ENCODE peak calls at places on chromosomes 13 and 19, in nine cellular contexts. One of them, this sample, is unnamed.
A peak's percentile ranks its signal among the peaks of the same experiment; 100 is the strongest.

GRCh38 chr13:75881109-75881775 is 245.1 kb downstream of the LMO7 start:
- DNase-seq in H9: no peak
- DNase-seq in heart left ventricle: no peak
- DNase-seq in A549: no peak
- DNase-seq in progenitor cell of endocrine pancreas: no peak
- DNase-seq in NB4: no peak
- DNase-seq in lung: no peak
- DNase-seq in WTC11: no peak
- DNase-seq in foreskin fibroblast: no peak
- DNase-seq in this sample: no peak

GRCh38 chr13:57418067-57418677 is 213.4 kb upstream of the PCDH17 start:
- DNase-seq in heart left ventricle: no peak
- DNase-seq in A549: no peak
- DNase-seq in H9: no peak
- DNase-seq in WTC11: no peak
- DNase-seq in NB4: peak; percentile 1
- DNase-seq in foreskin fibroblast: no peak
- DNase-seq in progenitor cell of endocrine pancreas: no peak
- DNase-seq in lung: no peak
- DNase-seq in this sample: no peak

GRCh38 chr13:107466326-107466725 is 749.0 kb downstream of the LIG4 start:
- DNase-seq in H9: peak; percentile 31
- DNase-seq in WTC11: no peak
- DNase-seq in foreskin fibroblast: no peak
- DNase-seq in lung: no peak
- DNase-seq in heart left ventricle: no peak
- DNase-seq in A549: no peak
- DNase-seq in NB4: no peak
- DNase-seq in progenitor cell of endocrine pancreas: no peak
- DNase-seq in this sample: no peak

GRCh38 chr19:46076951-46077814 is 36.4 kb upstream of the IGFL4 start:
- DNase-seq in NB4: peak; percentile 89
- DNase-seq in WTC11: peak; percentile 83
- DNase-seq in A549: peak; percentile 90
- DNase-seq in H9: peak; percentile 89
- DNase-seq in heart left ventricle: peak; percentile 12
- DNase-seq in lung: no peak
- DNase-seq in progenitor cell of endocrine pancreas: peak; percentile 69
- DNase-seq in foreskin fibroblast: peak; percentile 67
- DNase-seq in this sample: no peak

GRCh38 chr13:19596086-19596485 is 34.8 kb upstream of the TPTE2 start:
- DNase-seq in progenitor cell of endocrine pancreas: no peak
- DNase-seq in H9: no peak
- DNase-seq in heart left ventricle: no peak
- DNase-seq in lung: no peak
- DNase-seq in WTC11: no peak
- DNase-seq in NB4: no peak
- DNase-seq in foreskin fibroblast: no peak
- DNase-seq in A549: no peak
- DNase-seq in this sample: no peak

GRCh38 chr13:99496322-99497142 is 4.7 kb upstream of the TM9SF2 start:
- DNase-seq in NB4: peak; percentile 78
- DNase-seq in A549: peak; percentile 84
- DNase-seq in WTC11: no peak
- DNase-seq in heart left ventricle: peak; percentile 83
- DNase-seq in progenitor cell of endocrine pancreas: no peak
- DNase-seq in foreskin fibroblast: peak; percentile 51
- DNase-seq in lung: peak; percentile 71
- DNase-seq in H9: peak; percentile 49
- DNase-seq in this sample: no peak

GRCh38 chr19:43784251-43784980 is 3.6 kb upstream of the KCNN4 start:
- DNase-seq in heart left ventricle: no peak
- DNase-seq in NB4: peak; percentile 66
- DNase-seq in progenitor cell of endocrine pancreas: no peak
- DNase-seq in H9: peak; percentile 50
- DNase-seq in WTC11: no peak
- DNase-seq in lung: no peak
- DNase-seq in A549: peak; percentile 89
- DNase-seq in foreskin fibroblast: peak; percentile 77
- DNase-seq in this sample: no peak

GRCh38 chr19:10979950-10980349 is 19.1 kb downstream of the SMARCA4 start:
- DNase-seq in heart left ventricle: no peak
- DNase-seq in foreskin fibroblast: no peak
- DNase-seq in WTC11: no peak
- DNase-seq in A549: no peak
- DNase-seq in H9: no peak
- DNase-seq in lung: no peak
- DNase-seq in NB4: no peak
- DNase-seq in progenitor cell of endocrine pancreas: no peak
- DNase-seq in this sample: no peak

GRCh38 chr13:44116562-44117315 is 237.0 kb downstream of the LACC1 start:
- DNase-seq in progenitor cell of endocrine pancreas: no peak
- DNase-seq in heart left ventricle: peak; percentile 28
- DNase-seq in A549: no peak
- DNase-seq in NB4: peak; percentile 85
- DNase-seq in H9: no peak
- DNase-seq in lung: no peak
- DNase-seq in WTC11: no peak
- DNase-seq in foreskin fibroblast: no peak
- DNase-seq in this sample: no peak

GRCh38 chr19:913080-913748 is at the start of gene R3HDM4:
- DNase-seq in NB4: peak; percentile 60
- DNase-seq in heart left ventricle: peak; percentile 86
- DNase-seq in H9: peak; percentile 62
- DNase-seq in progenitor cell of endocrine pancreas: peak; percentile 62
- DNase-seq in lung: peak; percentile 75
- DNase-seq in foreskin fibroblast: peak; percentile 45
- DNase-seq in A549: peak; percentile 54
- DNase-seq in WTC11: peak; percentile 64
- DNase-seq in this sample: no peak

GRCh38 chr13:30307194-30307965 is at the start of gene KATNAL1:
- DNase-seq in NB4: peak; percentile 87
- DNase-seq in lung: peak; percentile 74
- DNase-seq in foreskin fibroblast: peak; percentile 73
- DNase-seq in heart left ventricle: peak; percentile 85
- DNase-seq in H9: peak; percentile 80
- DNase-seq in A549: peak; percentile 72
- DNase-seq in progenitor cell of endocrine pancreas: peak; percentile 69
- DNase-seq in WTC11: peak; percentile 73
- DNase-seq in this sample: no peak

GRCh38 chr19:11382898-11383705 is 1.0 kb downstream of the EPOR start:
- DNase-seq in progenitor cell of endocrine pancreas: peak; percentile 29
- DNase-seq in foreskin fibroblast: peak; percentile 18
- DNase-seq in NB4: peak; percentile 72
- DNase-seq in WTC11: peak; percentile 87
- DNase-seq in H9: peak; percentile 87
- DNase-seq in A549: peak; percentile 79
- DNase-seq in heart left ventricle: peak; percentile 30
- DNase-seq in lung: peak; percentile 61
- DNase-seq in this sample: no peak

GRCh38 chr19:2720777-2721569 is at the start of gene DIRAS1:
- DNase-seq in NB4: no peak
- DNase-seq in H9: peak; percentile 63
- DNase-seq in lung: no peak
- DNase-seq in WTC11: peak; percentile 58
- DNase-seq in foreskin fibroblast: no peak
- DNase-seq in heart left ventricle: no peak
- DNase-seq in progenitor cell of endocrine pancreas: peak; percentile 41
- DNase-seq in A549: no peak
- DNase-seq in this sample: no peak

GRCh38 chr13:78372581-78372980 is 230.8 kb downstream of the POU4F1 start:
- DNase-seq in foreskin fibroblast: no peak
- DNase-seq in heart left ventricle: peak; percentile 9
- DNase-seq in H9: no peak
- DNase-seq in lung: no peak
- DNase-seq in progenitor cell of endocrine pancreas: no peak
- DNase-seq in WTC11: no peak
- DNase-seq in NB4: peak; percentile 22
- DNase-seq in A549: no peak
- DNase-seq in this sample: no peak
- TF ChIP-seq CTCF in foreskin fibroblast: no peak
- TF ChIP-seq CTCF in heart left ventricle: no peak
- TF ChIP-seq CTCF in H9: no peak
- TF ChIP-seq CTCF in lung: no peak
- TF ChIP-seq CTCF in progenitor cell of endocrine pancreas: no peak
- TF ChIP-seq CTCF in WTC11: no peak
- TF ChIP-seq CTCF in NB4: no peak
- TF ChIP-seq CTCF in A549: no peak
- TF ChIP-seq CTCF in this sample: no peak

DNA sequence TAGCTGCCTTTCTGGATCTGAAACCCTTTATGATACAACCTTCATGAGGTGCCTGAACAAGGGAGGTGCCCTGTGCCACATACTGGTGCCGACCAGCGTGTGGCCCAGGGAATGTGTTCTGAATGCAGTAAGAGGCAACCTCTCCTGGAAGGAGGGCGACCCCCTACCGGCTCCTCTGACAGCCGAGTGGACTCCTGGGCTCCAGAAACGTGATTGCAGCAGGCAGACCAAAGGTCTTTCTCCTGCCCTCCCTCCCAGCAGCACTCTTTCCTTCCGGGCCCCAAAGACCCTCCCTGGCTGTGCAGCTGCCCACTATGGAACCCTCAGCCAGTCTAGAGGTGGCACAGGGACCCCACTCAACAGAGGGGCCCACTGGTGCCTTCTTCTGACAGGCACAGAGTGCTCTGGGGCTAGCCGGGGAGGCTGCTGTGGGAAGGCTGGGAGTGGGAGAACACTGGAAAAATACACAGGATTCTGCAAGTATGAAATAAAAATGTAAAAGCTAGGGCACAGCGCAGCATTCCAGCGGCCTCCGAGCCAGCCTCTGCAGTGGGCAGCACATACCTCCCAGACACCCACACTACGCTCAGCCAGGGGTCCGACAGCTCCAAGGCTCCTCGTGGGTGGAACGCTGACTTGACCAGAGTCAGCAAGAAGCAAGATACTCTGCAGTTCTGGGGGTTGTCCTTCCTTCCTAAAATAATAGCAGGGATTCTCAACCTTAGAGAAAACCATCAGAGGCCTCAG is 14.9 kb downstream of the SH3GL1 start:
- DNase-seq in heart left ventricle: no peak
- DNase-seq in WTC11: no peak
- DNase-seq in foreskin fibroblast: no peak
- DNase-seq in A549: no peak
- DNase-seq in lung: no peak
- DNase-seq in progenitor cell of endocrine pancreas: no peak
- DNase-seq in NB4: no peak
- DNase-seq in H9: no peak
- DNase-seq in this sample: no peak
- TF ChIP-seq CTCF in heart left ventricle: no peak
- TF ChIP-seq CTCF in WTC11: no peak
- TF ChIP-seq CTCF in foreskin fibroblast: no peak
- TF ChIP-seq CTCF in A549: no peak
- TF ChIP-seq CTCF in lung: no peak
- TF ChIP-seq CTCF in progenitor cell of endocrine pancreas: no peak
- TF ChIP-seq CTCF in NB4: no peak
- TF ChIP-seq CTCF in H9: no peak
- TF ChIP-seq CTCF in this sample: no peak

DNA sequence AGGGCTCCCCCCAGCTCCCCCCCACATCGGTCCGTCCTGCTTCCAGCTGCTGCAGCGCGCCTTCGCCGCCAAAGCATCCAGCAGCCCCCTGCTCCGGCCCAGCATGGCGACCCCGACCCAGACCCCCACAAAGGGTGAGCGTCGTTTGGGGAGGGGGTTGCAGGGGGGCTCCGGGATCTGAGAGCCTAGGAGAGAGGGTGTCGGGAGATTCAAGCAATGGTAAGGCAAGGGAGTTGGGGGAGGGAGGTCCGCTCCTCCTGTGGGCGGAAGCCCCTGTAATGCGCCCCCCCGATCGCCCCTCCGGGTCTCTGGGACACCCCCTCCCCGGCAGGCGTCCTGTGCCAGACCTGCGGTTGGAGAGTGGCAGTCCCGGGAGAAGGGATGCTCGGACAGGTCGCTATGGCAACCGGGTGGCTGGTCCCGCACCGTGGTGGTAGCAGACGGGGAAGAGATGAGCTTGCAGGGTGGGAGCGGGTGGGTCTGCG is at the start of gene FXYD7:
- DNase-seq in WTC11: peak; percentile 63
- DNase-seq in lung: no peak
- DNase-seq in progenitor cell of endocrine pancreas: no peak
- DNase-seq in heart left ventricle: no peak
- DNase-seq in A549: no peak
- DNase-seq in H9: peak; percentile 65
- DNase-seq in NB4: no peak
- DNase-seq in foreskin fibroblast: no peak
- DNase-seq in this sample: no peak
- TF ChIP-seq CTCF in WTC11: peak; percentile 14
- TF ChIP-seq CTCF in lung: no peak
- TF ChIP-seq CTCF in progenitor cell of endocrine pancreas: peak; percentile 35
- TF ChIP-seq CTCF in heart left ventricle: no peak
- TF ChIP-seq CTCF in A549: peak; percentile 1
- TF ChIP-seq CTCF in H9: peak; percentile 29
- TF ChIP-seq CTCF in NB4: no peak
- TF ChIP-seq CTCF in foreskin fibroblast: no peak
- TF ChIP-seq CTCF in this sample: peak; percentile 68

GRCh38 chr19:47779524-47780214 is 1.2 kb downstream of the SELENOW start:
- DNase-seq in progenitor cell of endocrine pancreas: no peak
- DNase-seq in WTC11: no peak
- DNase-seq in NB4: no peak
- DNase-seq in A549: no peak
- DNase-seq in lung: no peak
- DNase-seq in heart left ventricle: peak; percentile 85
- DNase-seq in H9: no peak
- DNase-seq in foreskin fibroblast: no peak
- DNase-seq in this sample: no peak

GRCh38 chr19:47778089-47778953 is at the start of gene SELENOW:
- DNase-seq in foreskin fibroblast: peak; percentile 52
- DNase-seq in lung: peak; percentile 77
- DNase-seq in heart left ventricle: peak; percentile 86
- DNase-seq in NB4: peak; percentile 93
- DNase-seq in WTC11: peak; percentile 84
- DNase-seq in A549: peak; percentile 83
- DNase-seq in progenitor cell of endocrine pancreas: peak; percentile 76
- DNase-seq in H9: peak; percentile 86
- DNase-seq in this sample: no peak

GRCh38 chr19:47780215-47780551 is 1.7 kb downstream of the SELENOW start:
- DNase-seq in H9: no peak
- DNase-seq in progenitor cell of endocrine pancreas: no peak
- DNase-seq in WTC11: no peak
- DNase-seq in foreskin fibroblast: no peak
- DNase-seq in lung: no peak
- DNase-seq in A549: no peak
- DNase-seq in heart left ventricle: no peak
- DNase-seq in NB4: no peak
- DNase-seq in this sample: no peak

GRCh38 chr19:47776568-47776967 is 1.9 kb upstream of the SELENOW start:
- DNase-seq in NB4: no peak
- DNase-seq in progenitor cell of endocrine pancreas: no peak
- DNase-seq in foreskin fibroblast: no peak
- DNase-seq in A549: peak; percentile 61
- DNase-seq in lung: no peak
- DNase-seq in H9: no peak
- DNase-seq in WTC11: no peak
- DNase-seq in heart left ventricle: no peak
- DNase-seq in this sample: no peak

DNA sequence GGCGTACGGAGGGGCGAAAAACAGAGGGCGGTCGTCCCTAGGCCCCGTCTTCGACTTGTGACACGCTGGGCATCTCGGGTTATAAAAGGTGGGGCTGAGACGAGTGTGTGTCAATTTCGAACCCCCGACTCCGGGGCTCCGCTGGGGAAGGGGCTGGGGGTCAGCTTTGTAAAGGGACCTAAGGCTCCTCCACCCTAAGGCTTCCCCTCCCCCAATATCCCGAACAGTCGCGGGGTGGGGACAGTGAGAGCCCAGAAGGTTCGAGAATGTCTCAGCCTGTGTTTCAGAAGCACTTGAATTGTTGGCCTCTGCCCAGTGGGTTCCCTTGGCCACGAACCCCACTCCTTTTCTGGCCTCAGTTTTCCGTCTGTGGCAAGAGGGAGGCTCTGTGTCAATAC is 450 bp downstream of the SELENOW start:
- DNase-seq in lung: peak; percentile 53
- DNase-seq in WTC11: no peak
- DNase-seq in heart left ventricle: peak; percentile 55
- DNase-seq in NB4: no peak
- DNase-seq in foreskin fibroblast: no peak
- DNase-seq in A549: no peak
- DNase-seq in progenitor cell of endocrine pancreas: no peak
- DNase-seq in H9: no peak
- DNase-seq in this sample: no peak
- TF ChIP-seq CTCF in lung: no peak
- TF ChIP-seq CTCF in WTC11: no peak
- TF ChIP-seq CTCF in heart left ventricle: no peak
- TF ChIP-seq CTCF in NB4: no peak
- TF ChIP-seq CTCF in foreskin fibroblast: no peak
- TF ChIP-seq CTCF in A549: no peak
- TF ChIP-seq CTCF in progenitor cell of endocrine pancreas: no peak
- TF ChIP-seq CTCF in H9: no peak
- TF ChIP-seq CTCF in this sample: no peak

This sample was measured in chondrocyte.